ENCODE peak calls at places on chromosomes 4 and X, in six cellular contexts. N, S, P, O, Q and J are unnamed samples.

GRCh38 chr4:40924096-40924792 is 174.5 kb downstream of the NSUN7 start:
- DNase-seq in N (peak; percentile 79), S (peak; percentile 49), P (peak; percentile 12), O (peak; percentile 28), Q (peak; percentile 65), J (peak; percentile 38)

GRCh38 chr4:185512516-185512915 is 22.8 kb downstream of the PDLIM3 start:
- DNase-seq in N (no peak), S (peak; percentile 81), P (no peak), O (no peak), Q (no peak), J (no peak)

GRCh38 chrX:150870487-150871340 is 27.8 kb downstream of the CD99L2 start:
- DNase-seq in N (no peak), S (peak; percentile 38), P (no peak), O (no peak), Q (no peak), J (no peak)

GRCh38 chr4:77538144-77538543 is 67.5 kb upstream of the CXCL13 start:
- DNase-seq in N (no peak), S (peak; percentile 6), P (no peak), O (no peak), Q (no peak), J (peak; percentile 36)

GRCh38 chr4:95517799-95518198 is 31.0 kb downstream of the UNC5C start:
- DNase-seq in N (no peak), S (no peak), P (no peak), O (no peak), Q (no peak), J (no peak)

GRCh38 chr4:113349400-113349799 is 299.9 kb downstream of the ANK2 start:
- DNase-seq in N (no peak), S (no peak), P (no peak), O (no peak), Q (no peak), J (no peak)

GRCh38 chr4:82500106-82500738 is 61.6 kb downstream of the TMEM150C start:
- DNase-seq in N (no peak), S (peak; percentile 30), P (no peak), O (no peak), Q (no peak), J (no peak)

GRCh38 chr4:166277406-166277805 is 404.4 kb downstream of the TLL1 start:
- DNase-seq in N (no peak), S (no peak), P (no peak), O (no peak), Q (no peak), J (no peak)

GRCh38 chrX:76555816-76556215 is 128.3 kb downstream of the MAGEE1 start:
- DNase-seq in N (peak; percentile 12), S (peak; percentile 22), P (no peak), O (peak; percentile 41), Q (peak; percentile 29), J (peak; percentile 2)

GRCh38 chr4:141676087-141676486 is 39.7 kb downstream of the IL15 start:
- DNase-seq in N (no peak), S (no peak), P (no peak), O (no peak), Q (no peak), J (no peak)

GRCh38 chr4:146342600-146343192 is 128.4 kb downstream of the REELD1 start:
- DNase-seq in N (peak; percentile 20), S (peak; percentile 47), P (no peak), O (no peak), Q (no peak), J (peak; percentile 38)

GRCh38 chrX:42085836-42086235 is 162.5 kb upstream of the CASK start:
- DNase-seq in N (no peak), S (no peak), P (no peak), O (no peak), Q (no peak), J (no peak)

GRCh38 chr4:47668256-47668655 is 169.6 kb downstream of the CORIN start:
- DNase-seq in N (no peak), S (no peak), P (no peak), O (no peak), Q (no peak), J (no peak)

GRCh38 chrX:130393451-130394074 is 8.1 kb upstream of the GPR119 start:
- DNase-seq in N (no peak), S (peak; percentile 45), P (no peak), O (peak; percentile 12), Q (peak; percentile 80), J (peak; percentile 71)

GRCh38 chrX:147565239-147565638 is 346.5 kb upstream of the FMR1 start:
- DNase-seq in N (no peak), S (no peak), P (no peak), O (no peak), Q (no peak), J (no peak)

GRCh38 chrX:17564689-17565409 is 172.4 kb upstream of the SCML1 start:
- DNase-seq in N (no peak), S (no peak), P (no peak), O (no peak), Q (no peak), J (no peak)

GRCh38 chr4:120718979-120719566 is 203.5 kb downstream of the PRDM5 start:
- DNase-seq in N (no peak), S (peak; percentile 49), P (no peak), O (peak; percentile 3), Q (peak; percentile 36), J (no peak)

GRCh38 chr4:128388352-128388630 is 100.7 kb upstream of the PGRMC2 start:
- DNase-seq in N (no peak), S (no peak), P (no peak), O (no peak), Q (no peak), J (no peak)

GRCh38 chrX:151736685-151737084 is 2.1 kb downstream of the CNGA2 start:
- DNase-seq in N (no peak), S (no peak), P (no peak), O (no peak), Q (no peak), J (no peak)

DNA sequence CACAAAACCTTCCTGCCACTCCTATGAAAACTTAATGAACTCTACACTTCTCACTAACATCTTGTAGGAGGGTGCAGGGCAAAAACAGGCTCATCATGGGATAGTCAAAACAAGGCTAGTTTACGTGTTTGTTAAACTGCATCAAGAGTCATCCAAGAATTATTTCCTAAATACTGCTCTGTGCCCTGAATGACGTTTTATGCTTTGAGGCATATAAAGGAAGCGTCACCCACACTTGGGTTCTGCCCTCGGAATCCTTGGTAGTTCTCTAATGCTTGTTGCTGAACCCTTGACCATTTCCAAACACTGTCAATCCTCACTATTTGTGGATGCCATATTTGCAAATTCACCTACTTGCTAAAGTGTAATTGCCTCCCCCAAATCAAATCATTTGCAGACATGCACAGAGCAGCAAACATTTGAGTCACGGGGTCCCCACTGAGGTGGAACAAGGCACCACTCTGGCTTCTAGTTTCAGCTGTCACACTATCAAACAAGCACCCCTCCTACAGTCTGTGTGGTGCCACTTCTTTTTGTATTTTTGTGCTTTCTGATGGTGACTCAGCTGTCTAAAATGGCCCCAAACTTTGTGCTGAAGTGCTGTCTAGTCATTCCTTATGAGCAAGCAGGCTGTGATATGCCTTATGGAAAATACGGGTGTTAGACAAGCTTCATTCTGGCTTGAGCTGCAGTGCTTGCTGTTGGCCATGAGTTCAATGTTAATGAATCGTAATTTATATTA is 15.5 kb downstream of the IGFBP7 start:
- DNase-seq in N (no peak), S (peak; percentile 74), P (no peak), O (no peak), Q (no peak), J (peak; percentile 51)
- TF ChIP-seq BHLHE40 in N (no peak), S (no peak), P (no peak), O (no peak), Q (no peak), J (no peak)

GRCh38 chr4:180706766-180707165 is 1536.4 kb upstream of the TENM3 start:
- DNase-seq in N (no peak), S (no peak), P (no peak), O (no peak), Q (no peak), J (no peak)

DNA sequence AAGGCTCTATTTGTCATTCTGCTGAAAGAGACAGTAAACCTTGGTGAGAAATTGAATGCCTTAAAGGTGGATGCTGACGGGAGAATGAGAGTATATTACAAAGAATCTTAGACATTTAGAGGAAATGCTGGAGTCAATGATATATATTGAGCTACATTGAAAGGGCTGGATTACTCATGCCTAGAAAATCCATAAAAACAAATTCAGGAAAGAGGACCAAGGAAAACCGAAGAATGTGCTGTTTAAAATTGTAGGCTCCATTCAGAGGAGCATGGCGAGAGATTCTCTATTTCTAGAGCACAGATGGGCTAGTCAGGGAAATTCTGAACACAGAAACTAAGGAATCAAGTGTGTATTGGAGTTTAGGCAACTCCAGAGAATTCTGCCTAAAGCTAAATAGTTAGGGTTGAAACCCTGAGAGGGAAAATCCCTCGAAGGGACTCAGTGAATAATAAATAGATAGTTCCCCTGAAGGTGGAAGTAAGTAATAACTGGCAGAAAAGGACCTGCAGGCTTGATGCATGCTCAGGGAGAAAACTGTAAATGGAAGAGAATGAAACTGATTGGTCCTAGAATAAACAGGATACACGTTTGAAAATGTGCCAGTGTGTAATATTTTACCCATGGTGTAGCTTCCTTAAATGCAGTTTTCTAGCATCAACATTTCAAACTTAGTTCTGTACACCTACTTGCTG is 1532.4 kb upstream of the TENM3 start:
- DNase-seq in N (no peak), S (peak; percentile 52), P (no peak), O (no peak), Q (no peak), J (no peak)
- TF ChIP-seq BHLHE40 in N (no peak), S (no peak), P (no peak), O (no peak), Q (no peak), J (no peak)

GRCh38 chrX:2488621-2489285 is 12.0 kb downstream of the DHRSX start:
- DNase-seq in N (no peak), S (no peak), P (no peak), O (no peak), Q (no peak), J (no peak)

GRCh38 chrX:2492536-2493218 is 8.1 kb downstream of the DHRSX start:
- DNase-seq in N (no peak), S (no peak), P (no peak), O (no peak), Q (no peak), J (no peak)

GRCh38 chrX:2490634-2491033 is 10.1 kb downstream of the DHRSX start:
- DNase-seq in N (no peak), S (no peak), P (no peak), O (no peak), Q (no peak), J (no peak)

GRCh38 chrX:2487366-2487765 is 13.4 kb downstream of the DHRSX start:
- DNase-seq in N (no peak), S (no peak), P (no peak), O (no peak), Q (no peak), J (no peak)

GRCh38 chrX:2489446-2490445 is 11.0 kb downstream of the DHRSX start:
- DNase-seq in N (no peak), S (no peak), P (no peak), O (no peak), Q (no peak), J (no peak)
- TF ChIP-seq BHLHE40 in N (no peak), S (no peak), P (no peak), O (no peak), Q (no peak), J (no peak)

DNA sequence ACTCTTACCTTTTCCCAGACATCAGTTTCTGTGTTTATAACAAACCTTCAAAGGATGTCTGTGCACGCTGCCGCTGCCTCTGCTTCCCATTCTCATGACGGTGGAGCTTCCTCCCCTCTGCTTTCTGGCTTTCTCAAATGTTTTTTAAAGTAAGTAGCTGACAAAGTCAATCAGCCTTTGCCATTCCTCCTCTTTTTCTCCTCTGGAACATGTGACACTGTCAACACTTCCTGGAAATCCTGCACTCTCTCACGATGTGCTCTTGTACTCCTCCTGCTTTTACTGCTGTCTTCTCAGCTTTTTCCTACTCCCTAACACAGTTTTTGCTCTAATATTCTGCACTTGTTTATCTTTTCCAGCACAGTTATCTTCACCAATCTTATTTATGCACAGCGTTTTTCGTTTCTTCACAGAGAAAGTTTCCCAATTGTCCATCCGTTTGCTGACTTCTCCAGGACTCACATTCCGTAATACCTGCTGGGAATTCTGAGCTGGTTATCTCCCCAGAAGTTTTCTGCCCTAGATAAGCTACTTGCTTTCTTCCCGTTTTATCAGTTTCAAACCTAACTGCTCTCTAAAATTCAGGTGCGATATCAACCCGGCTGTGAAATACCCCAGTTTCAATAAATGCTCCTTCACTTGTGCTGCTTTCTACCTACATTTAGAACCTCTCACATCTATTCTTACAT is 465.6 kb upstream of the AGA start:
- DNase-seq in N (no peak), S (no peak), P (no peak), O (no peak), Q (peak; percentile 10), J (no peak)
- TF ChIP-seq BHLHE40 in N (no peak), S (no peak), P (no peak), O (no peak), Q (no peak), J (no peak)